ENCODE peak calls at places on chromosomes 16 and 17, in six cellular contexts. N, E, V, Y, G and Q are unnamed samples.

GRCh38 chr17:77995146-77995852 is 36.8 kb downstream of the TNRC6C start:
- DNase-seq in N (no peak), E (no peak), V (peak), Y (no peak), G (peak), Q (peak)

GRCh38 chr17:20223808-20224328 is 214.7 kb downstream of the SPECC1 start:
- DNase-seq in N (no peak), E (no peak), V (no peak), Y (no peak), G (peak), Q (no peak)

GRCh38 chr17:795276-795675 is 13.1 kb downstream of the MRM3 start:
- DNase-seq in N (no peak), E (no peak), V (no peak), Y (no peak), G (no peak), Q (peak)

GRCh38 chr17:45700171-45701090 is 83.7 kb upstream of the CRHR1 start:
- DNase-seq in N (no peak), E (no peak), V (no peak), Y (no peak), G (no peak), Q (no peak)

GRCh38 chr16:35754391-35755369 is 2295.3 kb downstream of the TP53TG3F start:
- DNase-seq in N (no peak), E (no peak), V (no peak), Y (no peak), G (no peak), Q (no peak)

GRCh38 chr16:55539049-55539448 is 27.4 kb upstream of the CAPNS2 start:
- DNase-seq in N (no peak), E (no peak), V (no peak), Y (no peak), G (no peak), Q (no peak)

GRCh38 chr17:79340286-79340685 is 265.7 kb downstream of the ENGASE start:
- DNase-seq in N (no peak), E (no peak), V (no peak), Y (no peak), G (no peak), Q (peak)

GRCh38 chr17:50133028-50133768 is 3.2 kb upstream of the SAMD14 start:
- DNase-seq in N (no peak), E (no peak), V (no peak), Y (peak), G (no peak), Q (peak)

GRCh38 chr17:66526827-66527226 is 224.4 kb downstream of the PRKCA start:
- DNase-seq in N (no peak), E (no peak), V (peak), Y (no peak), G (no peak), Q (no peak)

GRCh38 chr17:36863676-36864075 is 73.6 kb upstream of the LHX1 start:
- DNase-seq in N (no peak), E (no peak), V (no peak), Y (no peak), G (no peak), Q (no peak)

GRCh38 chr17:63702223-63702577 is 2.3 kb upstream of the LIMD2 start:
- DNase-seq in N (no peak), E (no peak), V (no peak), Y (peak), G (no peak), Q (no peak)

GRCh38 chr17:31092475-31093064 is 2.2 kb upstream of the NF1 start:
- DNase-seq in N (no peak), E (no peak), V (no peak), Y (no peak), G (no peak), Q (no peak)

GRCh38 chr17:78143214-78144145 is 2.7 kb upstream of the C17orf99 start:
- DNase-seq in N (no peak), E (no peak), V (no peak), Y (no peak), G (no peak), Q (no peak)

GRCh38 chr17:76515291-76515949 is 14.2 kb upstream of the RHBDF2 start:
- DNase-seq in N (peak), E (no peak), V (no peak), Y (peak), G (peak), Q (peak)

GRCh38 chr17:63191610-63192009 is 225.6 kb downstream of the TANC2 start:
- DNase-seq in N (no peak), E (no peak), V (no peak), Y (peak), G (no peak), Q (peak)